ENCODE peak calls at places on chromosomes 13 and 19, in four cellular contexts. A, E, F and D are unnamed samples.

GRCh38 chr13:114124921-114125320 is 7.5 kb downstream of the RASA3 start:
- DNase-seq in A (no peak), E (no peak), F (no peak), D (peak)

GRCh38 chr13:74274946-74275345 is 140.7 kb upstream of the KLF12 start:
- DNase-seq in A (no peak), E (no peak), F (no peak), D (no peak)

GRCh38 chr19:4749870-4750269 is 26.2 kb upstream of the DPP9 start:
- DNase-seq in A (no peak), E (no peak), F (no peak), D (no peak)

GRCh38 chr19:17473041-17473440 is 2.7 kb downstream of the SLC27A1 start:
- DNase-seq in A (no peak), E (no peak), F (no peak), D (no peak)

GRCh38 chr13:40688781-40689180 is 22.3 kb upstream of the FOXO1 start:
- DNase-seq in A (no peak), E (no peak), F (no peak), D (no peak)

GRCh38 chr13:79307433-79307861 is 98.6 kb downstream of the RBM26 start:
- DNase-seq in A (no peak), E (no peak), F (no peak), D (no peak)

GRCh38 chr13:48158915-48159314 is 64.0 kb upstream of the MED4 start:
- DNase-seq in A (no peak), E (no peak), F (no peak), D (no peak)

GRCh38 chr13:68347220-68347619 is 1117.1 kb upstream of the PCDH9 start:
- DNase-seq in A (no peak), E (no peak), F (no peak), D (no peak)

GRCh38 chr19:49497047-49497789 is 984 bp downstream of the RPS11 start:
- DNase-seq in A (peak), E (peak), F (no peak), D (peak)

GRCh38 chr13:49643003-49643651 is 14.8 kb downstream of the ARL11 start:
- DNase-seq in A (no peak), E (peak), F (no peak), D (no peak)

GRCh38 chr19:43872547-43873336 is 45.6 kb downstream of the ZNF283 start:
- DNase-seq in A (no peak), E (no peak), F (no peak), D (no peak)

GRCh38 chr19:50516859-50517703 is 3.4 kb upstream of the ASPDH start:
- DNase-seq in A (no peak), E (no peak), F (no peak), D (no peak)

GRCh38 chr19:3313199-3313575 is 53.2 kb upstream of the NFIC start:
- DNase-seq in A (no peak), E (no peak), F (no peak), D (no peak)

GRCh38 chr13:98103942-98104880 is 38.7 kb upstream of the FARP1 start:
- DNase-seq in A (no peak), E (no peak), F (no peak), D (no peak)

GRCh38 chr19:12802267-12803106 is 618 bp downstream of the THSD8 start:
- DNase-seq in A (no peak), E (no peak), F (no peak), D (no peak)

GRCh38 chr19:12478234-12478941 is 6.2 kb downstream of the ZNF709 start:
- DNase-seq in A (no peak), E (no peak), F (no peak), D (no peak)

GRCh38 chr13:100987993-100988392 is 313.4 kb upstream of the TMTC4 start:
- DNase-seq in A (no peak), E (no peak), F (no peak), D (no peak)

GRCh38 chr13:24911135-24911524 is 147.2 kb downstream of the RNF17 start:
- DNase-seq in A (no peak), E (no peak), F (no peak), D (no peak)

GRCh38 chr13:24680258-24680920 is at the start of gene ATP12A:
- DNase-seq in A (no peak), E (peak), F (no peak), D (no peak)

GRCh38 chr13:25833761-25834160 is 218.1 kb downstream of the SHISA2 start:
- DNase-seq in A (no peak), E (no peak), F (no peak), D (no peak)

GRCh38 chr19:21202865-21203494 is 61.1 kb downstream of the ZNF431 start:
- DNase-seq in A (no peak), E (peak), F (no peak), D (no peak)

GRCh38 chr19:49592486-49593232 is 1.7 kb downstream of the PRR12 start:
- DNase-seq in A (no peak), E (no peak), F (no peak), D (no peak)

GRCh38 chr19:16042533-16043085 is 33.7 kb upstream of the TPM4 start:
- DNase-seq in A (no peak), E (no peak), F (no peak), D (no peak)

GRCh38 chr19:58544591-58545285 is 874 bp downstream of the TRIM28 start:
- DNase-seq in A (no peak), E (peak), F (no peak), D (peak)

GRCh38 chr13:95117092-95117491 is 184.2 kb downstream of the ABCC4 start:
- DNase-seq in A (no peak), E (no peak), F (no peak), D (no peak)

GRCh38 chr13:52669677-52670076 is 17.0 kb downstream of the SUGT1 start:
- DNase-seq in A (no peak), E (no peak), F (no peak), D (no peak)

GRCh38 chr13:113664751-113665581 is 2.1 kb upstream of the GRK1 start:
- DNase-seq in A (peak), E (no peak), F (peak), D (no peak)

GRCh38 chr13:19601749-19602725 is 31.4 kb upstream of the MPHOSPH8 start:
- DNase-seq in A (peak), E (peak), F (no peak), D (no peak)

GRCh38 chr19:11355160-11356073 is at the start of gene PLPPR2:
- DNase-seq in A (peak), E (peak), F (peak), D (peak)

GRCh38 chr13:33204130-33204927 is 81.2 kb downstream of the STARD13 start:
- DNase-seq in A (peak), E (no peak), F (no peak), D (no peak)

GRCh38 chr19:16164222-16164890 is 9.0 kb downstream of the CIB3 start:
- DNase-seq in A (no peak), E (no peak), F (no peak), D (no peak)

GRCh38 chr19:2290441-2291184 is 8.6 kb upstream of the PEAK3 start:
- DNase-seq in A (no peak), E (peak), F (no peak), D (no peak)

GRCh38 chr19:10219678-10220077 is 11.5 kb downstream of the S1PR2 start:
- DNase-seq in A (no peak), E (peak), F (no peak), D (peak)

GRCh38 chr19:20388826-20389225 is 176.8 kb downstream of the ZNF737 start:
- DNase-seq in A (no peak), E (no peak), F (no peak), D (no peak)

GRCh38 chr13:86020350-86021002 is 221.3 kb upstream of the SLITRK6 start:
- DNase-seq in A (no peak), E (no peak), F (no peak), D (no peak)

GRCh38 chr13:20173121-20173746 is 12.4 kb upstream of the GJA3 start:
- DNase-seq in A (no peak), E (no peak), F (no peak), D (no peak)

GRCh38 chr19:37329686-37330085 is 41.2 kb upstream of the ZNF527 start:
- DNase-seq in A (no peak), E (no peak), F (no peak), D (no peak)
- TF ChIP-seq CTCF in A (no peak), E (no peak), F (peak), D (no peak)

GRCh38 chr19:35327642-35328041 is 1.3 kb upstream of the CD22 start:
- DNase-seq in A (no peak), E (no peak), F (no peak), D (no peak)
- TF ChIP-seq CTCF in A (no peak), E (no peak), F (no peak), D (no peak)

GRCh38 chr19:56727731-56728130 is 56.2 kb upstream of the ZNF835 start:
- DNase-seq in A (no peak), E (no peak), F (no peak), D (no peak)

GRCh38 chr19:56720281-56720680 is 48.7 kb upstream of the ZNF835 start:
- DNase-seq in A (no peak), E (no peak), F (no peak), D (no peak)

GRCh38 chr19:56721714-56722113 is 50.2 kb upstream of the ZNF835 start:
- DNase-seq in A (no peak), E (no peak), F (no peak), D (no peak)

GRCh38 chr19:56725829-56726424 is 54.4 kb upstream of the ZNF835 start:
- DNase-seq in A (no peak), E (no peak), F (no peak), D (no peak)
- TF ChIP-seq CTCF in A (peak), E (no peak), F (peak), D (no peak)

GRCh38 chr13:29396446-29396845 is 199.0 kb downstream of the SLC7A1 start:
- DNase-seq in A (no peak), E (no peak), F (no peak), D (no peak)

GRCh38 chr13:29402168-29402621 is 193.3 kb downstream of the SLC7A1 start:
- DNase-seq in A (no peak), E (no peak), F (no peak), D (no peak)

DNA sequence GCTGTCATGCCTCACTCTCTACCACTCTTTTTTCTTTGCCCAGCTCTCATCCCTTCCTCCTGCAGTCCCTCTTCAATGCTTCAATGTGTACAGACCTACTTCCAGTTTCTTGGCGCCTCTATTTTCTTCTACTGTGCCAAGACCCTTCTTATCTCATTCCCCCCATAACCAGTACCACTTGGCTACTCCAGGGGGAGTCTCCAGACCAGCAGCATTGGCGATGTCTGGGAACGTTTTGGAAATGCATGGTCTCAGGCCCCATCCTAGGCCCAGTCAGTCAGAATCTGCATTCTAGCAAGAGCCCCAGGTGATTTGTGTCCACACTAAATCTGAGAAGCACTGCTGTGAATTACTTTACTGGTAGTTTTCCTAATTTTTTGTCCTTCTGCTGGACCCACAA is 198.2 kb downstream of the SLC7A1 start:
- DNase-seq in A (no peak), E (no peak), F (no peak), D (no peak)
- TF ChIP-seq CTCF in A (no peak), E (no peak), F (no peak), D (no peak)

DNA sequence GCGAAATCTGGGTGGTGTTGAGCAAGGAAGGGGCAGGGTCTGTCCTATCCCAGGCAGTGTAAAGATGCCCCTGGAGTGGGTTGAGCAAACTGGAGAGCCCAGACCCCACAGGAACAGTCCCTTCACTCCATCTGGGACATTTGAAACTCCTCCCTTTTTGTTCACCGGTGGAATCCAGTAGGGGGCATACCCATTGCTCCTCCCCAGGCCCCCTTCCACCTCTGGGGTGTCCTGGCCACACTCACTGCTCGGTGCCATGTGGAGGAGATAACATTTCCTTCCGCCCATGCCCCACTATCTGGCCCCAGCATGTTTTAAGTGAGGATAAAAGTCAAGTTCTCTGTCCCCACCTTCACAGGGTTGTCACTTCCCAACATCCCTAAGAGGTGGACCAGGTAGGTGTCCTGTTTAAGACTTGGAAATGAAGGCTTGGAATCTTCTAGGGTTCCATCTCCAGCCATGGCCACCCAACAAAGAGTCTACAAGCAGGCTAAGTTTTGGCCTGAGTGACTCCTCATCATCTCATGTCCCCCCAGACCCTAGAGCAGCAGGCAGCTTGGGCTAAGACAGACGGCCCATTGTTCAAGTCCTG is 9.2 kb downstream of the ZNF526 start:
- DNase-seq in A (no peak), E (no peak), F (no peak), D (no peak)
- TF ChIP-seq CTCF in A (no peak), E (no peak), F (no peak), D (no peak)

GRCh38 chr13:70386919-70387318 is 278.7 kb upstream of the KLHL1 start:
- DNase-seq in A (no peak), E (no peak), F (no peak), D (no peak)
- TF ChIP-seq CTCF in A (no peak), E (no peak), F (no peak), D (no peak)

GRCh38 chr13:27730191-27730590 is 62.1 kb upstream of the GSX1 start:
- DNase-seq in A (no peak), E (no peak), F (no peak), D (no peak)

DNA sequence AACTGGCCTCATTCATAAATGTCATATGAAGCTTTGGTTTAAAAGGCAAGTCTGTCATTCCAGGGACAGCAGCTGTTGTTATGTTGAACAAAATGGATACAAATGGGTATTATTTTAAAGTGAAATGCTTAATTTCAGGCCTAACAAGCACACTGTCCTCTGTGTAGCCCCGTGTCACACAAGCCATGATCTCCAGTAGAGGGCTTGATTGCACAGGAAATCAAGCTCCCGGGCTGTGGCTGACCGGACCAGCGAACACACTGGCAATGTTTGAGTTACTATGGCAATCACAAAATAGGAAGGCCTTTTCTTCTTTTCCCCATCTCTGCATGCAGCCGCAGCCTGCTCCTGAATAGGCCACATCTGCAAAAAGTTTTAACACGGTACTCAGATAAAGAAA is 64.0 kb upstream of the GSX1 start:
- DNase-seq in A (no peak), E (no peak), F (no peak), D (no peak)
- TF ChIP-seq CTCF in A (no peak), E (no peak), F (no peak), D (no peak)

GRCh38 chr13:110402301-110403069 is 95.4 kb downstream of the COL4A2 start:
- DNase-seq in A (no peak), E (no peak), F (no peak), D (no peak)
- TF ChIP-seq CTCF in A (no peak), E (no peak), F (no peak), D (no peak)